ENCODE peak calls at places on chromosome 10, in ten cellular contexts. D, Z, X, L, E, S, Y, W, V and F are unnamed samples.

GRCh38 chr10:90930971-90931841 is 10.3 kb upstream of the ANKRD1 start:
- DNase-seq in D (no peak), Z (no peak), X (peak), L (peak), E (no peak), S (no peak), Y (peak), W (peak), V (no peak), F (no peak)

GRCh38 chr10:36183056-36183455 is 541.0 kb upstream of the FZD8 start:
- DNase-seq in D (no peak), Z (no peak), X (no peak), L (no peak), E (no peak), S (no peak), Y (no peak), W (no peak), V (no peak), F (no peak)

GRCh38 chr10:127196227-127196954 is at the start of gene INSYN2A:
- DNase-seq in D (peak), Z (no peak), X (peak), L (peak), E (no peak), S (no peak), Y (peak), W (peak), V (peak), F (no peak)

GRCh38 chr10:63042256-63042655 is 90.9 kb upstream of the NRBF2 start:
- DNase-seq in D (no peak), Z (no peak), X (no peak), L (no peak), E (no peak), S (no peak), Y (no peak), W (no peak), V (no peak), F (no peak)

GRCh38 chr10:7408494-7409044 is 2.3 kb downstream of the SFMBT2 start:
- DNase-seq in D (peak), Z (peak), X (peak), L (no peak), E (no peak), S (peak), Y (peak), W (no peak), V (peak), F (no peak)

GRCh38 chr10:30059209-30060107 is at the start of gene JCAD:
- DNase-seq in D (peak), Z (peak), X (peak), L (no peak), E (no peak), S (no peak), Y (peak), W (peak), V (peak), F (no peak)

GRCh38 chr10:83984256-83984640 is 155.1 kb upstream of the GHITM start:
- DNase-seq in D (no peak), Z (no peak), X (no peak), L (no peak), E (no peak), S (no peak), Y (no peak), W (no peak), V (no peak), F (no peak)

GRCh38 chr10:60967854-60968484 is 24.0 kb upstream of the RHOBTB1 start:
- DNase-seq in D (peak), Z (peak), X (no peak), L (no peak), E (no peak), S (no peak), Y (no peak), W (peak), V (no peak), F (no peak)

GRCh38 chr10:86356306-86356705 is 10.3 kb downstream of the GRID1 start:
- DNase-seq in D (no peak), Z (no peak), X (no peak), L (no peak), E (no peak), S (no peak), Y (no peak), W (no peak), V (no peak), F (no peak)